ENCODE peak calls at places on chromosomes 12 and 14, in four cellular contexts. N is aorta, J is cardiac muscle cell, R is adipocyte. A is an unnamed sample. For H3K9me3 and H3K4me1, the result is how much of the 10 kb centered on the place peaks cover.

GRCh38 chr12:12903642-12904609 is 12.6 kb downstream of the GPRC5A start:
- DNase-seq in N (peak), J (no peak), R (no peak), A (no peak)

GRCh38 chr14:77026930-77027537 is 1.5 kb downstream of the IRF2BPL start:
- DNase-seq in N (peak), J (peak), R (peak), A (peak)

GRCh38 chr14:95895720-95896119 is 19.1 kb downstream of the TUNAR start:
- DNase-seq in N (peak), J (no peak), R (peak), A (no peak)

GRCh38 chr12:58425481-58426392 is 484.4 kb downstream of the ATP23 start:
- DNase-seq in N (no peak), J (peak), R (peak), A (no peak)

GRCh38 chr12:116508145-116509121 is 50.7 kb upstream of the MAP1LC3B2 start:
- DNase-seq in N (peak), J (peak), R (peak), A (no peak)

GRCh38 chr14:58572092-58572853 is 65.5 kb upstream of the DACT1 start:
- DNase-seq in N (no peak), J (peak), R (peak), A (no peak)

GRCh38 chr12:3761116-3761770 is 8.3 kb upstream of the CRACR2A start:
- DNase-seq in N (no peak), J (peak), R (no peak), A (no peak)

GRCh38 chr14:99946652-99947489 is 118.4 kb upstream of the EVL start:
- DNase-seq in N (no peak), J (peak), R (peak), A (peak)

GRCh38 chr14:92397140-92397815 is 74.3 kb downstream of the SLC24A4 start:
- DNase-seq in N (no peak), J (peak), R (peak), A (no peak)

DNA sequence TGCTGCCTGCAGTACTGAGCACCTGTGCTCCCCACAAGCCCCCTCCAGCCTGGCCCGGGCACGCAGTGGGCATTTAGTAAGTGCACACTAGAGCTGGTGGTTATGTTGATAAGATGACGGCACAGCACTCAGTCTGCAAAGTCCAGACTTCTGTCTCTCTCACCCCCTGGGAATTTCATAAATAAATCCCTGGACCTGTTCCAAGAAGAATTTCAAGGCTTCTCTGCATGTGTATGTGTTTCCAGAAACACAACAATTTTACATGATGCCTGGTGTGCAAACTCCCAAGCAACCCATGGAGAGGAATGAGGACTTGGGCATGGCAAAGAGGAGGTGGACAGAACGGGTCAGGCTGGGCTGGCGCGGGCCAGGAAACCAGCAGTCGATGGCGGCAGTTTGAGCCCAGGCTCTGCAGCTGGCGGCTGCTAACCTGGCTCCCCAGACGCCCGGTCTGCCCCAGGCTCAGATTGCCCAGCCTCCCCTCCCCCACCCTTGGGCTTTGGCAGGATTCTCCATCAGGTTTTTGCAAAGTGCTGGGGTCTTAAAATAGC is 10.4 kb upstream of the ACVR1B start:
- DNase-seq in N (no peak), J (peak), R (peak), A (no peak)
- H3K4me3 ChIP-seq in N (no peak), J (no peak), R (no peak), A (no peak)

DNA sequence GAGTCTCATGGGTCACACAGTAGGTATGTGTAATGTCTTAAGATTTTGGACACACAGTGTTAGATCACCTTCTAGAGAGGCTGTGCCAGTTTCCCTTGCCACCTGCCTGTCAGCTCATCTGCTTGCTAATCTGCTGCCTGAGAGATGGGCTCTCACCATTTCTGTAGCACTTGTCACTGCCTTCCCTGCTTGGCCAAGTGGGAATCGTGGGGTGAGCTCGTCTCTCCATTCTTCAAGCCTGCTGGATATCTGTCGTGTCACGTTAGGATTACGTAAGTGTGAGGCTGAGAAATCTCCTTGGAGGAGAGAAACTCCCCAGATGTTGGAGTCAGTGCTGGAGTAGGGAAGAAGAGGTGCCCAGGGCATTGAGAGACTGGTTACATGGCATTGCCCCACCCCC is 8.6 kb upstream of the RPH3A start:
- DNase-seq in N (no peak), J (no peak), R (no peak), A (no peak)
- H3K9me3 ChIP-seq in N (under half), J (under half), R (under half), A (under half)

GRCh38 chr12:6950944-6951540 is at the start of gene PTPN6:
- DNase-seq in N (peak), J (no peak), R (no peak), A (peak)

GRCh38 chr12:6951551-6952120 is 480 bp downstream of the PTPN6 start:
- DNase-seq in N (peak), J (no peak), R (no peak), A (no peak)

GRCh38 chr12:6949063-6949594 is 2.0 kb upstream of the PTPN6 start:
- DNase-seq in N (peak), J (no peak), R (no peak), A (peak)

GRCh38 chr12:6952121-6952859 is 1.1 kb downstream of the PTPN6 start:
- DNase-seq in N (peak), J (no peak), R (no peak), A (no peak)

DNA sequence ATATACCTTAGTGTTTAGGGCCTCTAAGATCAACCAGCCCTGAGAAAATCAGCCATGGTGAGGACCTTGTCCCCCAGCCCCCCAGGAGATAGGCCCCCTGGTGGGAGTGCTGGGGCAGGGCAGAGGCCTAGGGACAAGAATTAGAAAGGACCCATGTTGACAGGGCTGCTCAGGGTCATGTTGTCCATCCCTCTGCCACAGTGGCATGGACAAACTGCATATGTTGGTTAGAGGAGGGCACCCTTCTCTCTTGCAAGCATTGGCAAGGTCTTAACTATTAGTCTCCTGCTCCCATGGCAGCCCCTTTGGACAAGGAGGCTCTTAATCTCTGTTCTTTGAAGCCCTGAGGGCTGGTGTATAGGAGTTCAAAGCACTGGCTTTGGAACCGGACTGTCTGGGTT is 755 bp upstream of the PTPN6 start:
- DNase-seq in N (peak), J (no peak), R (no peak), A (no peak)
- H3K4me1 ChIP-seq in N (under half), J (under half), R (under half), A (half or more)

GRCh38 chr12:76424941-76425340 is 76.7 kb upstream of the BBS10 start:
- DNase-seq in N (no peak), J (no peak), R (no peak), A (no peak)
- H3K4me3 ChIP-seq in N (no peak), J (no peak), R (no peak), A (no peak)

GRCh38 chr12:66563220-66563619 is 115.7 kb downstream of the GRIP1 start:
- DNase-seq in N (no peak), J (no peak), R (no peak), A (no peak)
- H3K9me3 ChIP-seq in N (under half), J (under half), R (under half), A (under half)

DNA sequence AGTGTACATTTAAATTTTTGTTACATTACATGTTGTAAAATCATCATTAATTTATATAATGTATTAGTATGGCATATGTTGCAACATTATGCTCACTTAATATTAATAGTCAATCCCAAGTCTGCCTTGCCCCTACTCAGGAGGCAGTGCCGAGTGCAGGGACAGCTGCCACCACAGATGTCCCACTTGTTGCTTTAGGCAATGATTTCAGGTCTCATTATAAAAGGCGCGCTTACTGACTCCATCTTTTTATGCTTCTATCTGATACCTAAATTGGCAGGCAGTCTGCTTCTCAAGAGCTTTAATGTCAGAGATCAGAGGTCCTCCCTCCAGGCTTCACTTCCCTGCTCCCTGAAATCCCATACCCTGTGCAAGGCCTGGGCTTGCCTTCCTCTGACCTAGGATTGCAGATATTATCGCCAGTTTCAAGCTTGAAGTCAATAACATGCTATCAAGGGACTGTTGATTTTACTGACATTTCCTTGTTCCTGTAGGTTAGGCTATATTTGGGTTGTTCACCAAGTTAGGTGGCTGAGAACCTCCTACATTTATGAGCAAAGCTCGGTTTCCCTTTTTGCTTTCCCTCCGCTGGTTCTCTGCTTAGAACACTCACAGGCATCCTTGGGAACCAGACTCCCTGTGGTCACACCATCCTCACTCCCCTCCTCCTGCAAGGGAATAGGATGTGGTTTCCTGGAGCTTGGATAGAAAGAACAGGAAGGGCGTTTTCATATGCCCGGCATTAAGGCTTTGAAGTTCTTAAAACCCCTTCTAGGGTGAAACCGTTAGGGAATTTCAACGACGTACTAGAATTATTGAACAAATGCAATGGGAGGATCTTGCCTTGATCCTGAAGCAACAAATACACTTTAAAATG is 208.4 kb upstream of the FKBP4 start:
- DNase-seq in N (no peak), J (no peak), R (no peak), A (no peak)
- H3K4me1 ChIP-seq in N (under half), J (under half), R (under half), A (under half)

DNA sequence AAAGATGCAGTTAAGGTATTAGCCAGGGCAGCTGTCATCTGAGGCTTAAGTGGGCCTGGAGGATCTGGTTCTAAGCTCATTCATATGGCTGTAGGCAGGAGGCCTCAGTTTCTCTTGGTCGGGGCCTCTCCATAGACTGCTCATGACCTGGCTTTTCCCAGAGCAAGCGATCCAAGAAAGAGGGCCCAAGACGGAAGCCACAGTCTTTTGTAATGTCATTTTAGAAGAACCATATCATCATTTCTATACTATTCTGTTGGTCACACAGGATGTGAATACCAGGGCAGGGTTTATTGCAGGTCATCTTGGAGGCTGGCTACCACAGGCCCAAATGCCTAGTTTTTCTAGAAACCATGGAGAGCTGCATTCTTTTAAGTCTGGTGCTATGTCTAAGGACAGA is 47.7 kb downstream of the GNG2 start:
- DNase-seq in N (no peak), J (no peak), R (no peak), A (no peak)
- H3K4me3 ChIP-seq in N (no peak), J (no peak), R (no peak), A (no peak)

DNA sequence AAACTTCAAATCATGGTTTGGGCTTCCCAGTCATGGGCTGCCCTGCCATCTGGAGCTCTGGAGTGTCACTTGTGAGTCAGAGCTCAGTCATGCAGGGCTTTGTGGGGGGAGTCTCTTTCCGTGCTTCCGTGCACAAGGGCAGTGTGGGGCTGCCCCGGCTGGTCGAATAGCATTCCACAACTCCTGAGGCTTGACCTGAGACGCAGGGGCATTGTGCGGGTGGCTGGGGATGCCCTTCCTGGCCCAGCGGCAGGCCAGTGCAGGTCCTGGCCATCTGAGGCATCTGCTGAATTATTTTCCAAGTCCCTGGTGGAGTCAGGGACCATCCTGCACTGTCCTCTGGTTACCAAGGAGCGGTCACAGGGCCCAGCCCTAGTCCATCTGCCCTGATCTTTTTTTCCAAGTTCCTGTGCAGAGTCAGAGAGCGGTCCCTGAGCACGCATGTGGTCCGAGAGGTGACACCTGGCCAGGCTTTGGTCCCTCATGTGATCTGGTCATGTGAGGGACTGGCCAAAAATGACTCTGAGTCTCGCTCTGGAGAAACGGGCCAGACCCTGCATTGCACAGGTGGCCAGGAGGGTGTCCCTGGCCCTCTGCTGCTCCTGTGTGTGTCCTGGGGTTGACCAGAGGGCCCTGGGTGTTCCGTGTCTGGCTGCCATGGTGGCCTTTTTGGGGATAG is 167.0 kb upstream of the ALG10B start:
- DNase-seq in N (no peak), J (no peak), R (no peak), A (no peak)
- H3K9me3 ChIP-seq in N (under half), J (under half), R (under half), A (under half)